ENCODE peak calls at places on chromosome 7, in seven cellular contexts. Y is GM13976, M is esophagus squamous epithelium, O is IMR-90, J is AG09319, G is MCF 10A, H is suprapubic skin. S is an unnamed sample.

GRCh38 chr7:22581099-22581498 is 81.1 kb upstream of the STEAP1B start:
- DNase-seq in Y (no peak), M (no peak), O (no peak), J (no peak), G (no peak), H (no peak), S (no peak)

GRCh38 chr7:152354061-152354460 is 81.7 kb downstream of the KMT2C start:
- DNase-seq in Y (no peak), M (no peak), O (peak; percentile 73), J (no peak), G (no peak), H (no peak), S (no peak)

GRCh38 chr7:3309140-3309539 is 8.1 kb downstream of the SDK1 start:
- DNase-seq in Y (no peak), M (no peak), O (peak; percentile 22), J (no peak), G (peak; percentile 55), H (no peak), S (no peak)

GRCh38 chr7:136403591-136403990 is 426.4 kb upstream of the MTPN start:
- DNase-seq in Y (no peak), M (no peak), O (no peak), J (no peak), G (no peak), H (no peak), S (no peak)

GRCh38 chr7:40015790-40016296 is 65.8 kb downstream of the CDK13 start:
- DNase-seq in Y (peak; percentile 47), M (no peak), O (peak; percentile 35), J (no peak), G (peak; percentile 12), H (no peak), S (no peak)

GRCh38 chr7:101174322-101174854 is 5.7 kb downstream of the NAT16 start:
- DNase-seq in Y (no peak), M (no peak), O (no peak), J (no peak), G (no peak), H (no peak), S (no peak)

GRCh38 chr7:96589038-96589437 is 120.6 kb downstream of the SEM1 start:
- DNase-seq in Y (no peak), M (no peak), O (no peak), J (no peak), G (peak; percentile 33), H (no peak), S (no peak)

GRCh38 chr7:101817031-101817929 is at the start of gene CUX1:
- DNase-seq in Y (peak; percentile 51), M (no peak), O (no peak), J (no peak), G (peak; percentile 38), H (no peak), S (no peak)

GRCh38 chr7:77799078-77799964 is 748 bp downstream of the PHTF2 start:
- DNase-seq in Y (peak; percentile 32), M (no peak), O (peak; percentile 35), J (no peak), G (peak; percentile 36), H (peak; percentile 77), S (peak; percentile 75)

GRCh38 chr7:5553298-5553877 is 129.8 kb upstream of the TNRC18 start:
- DNase-seq in Y (no peak), M (no peak), O (no peak), J (no peak), G (peak; percentile 38), H (no peak), S (no peak)

GRCh38 chr7:45402480-45403218 is 171.5 kb upstream of the ADCY1 start:
- DNase-seq in Y (no peak), M (no peak), O (peak; percentile 31), J (peak; percentile 54), G (peak; percentile 71), H (no peak), S (no peak)

GRCh38 chr7:16167531-16167930 is 253.8 kb downstream of the CRPPA start:
- DNase-seq in Y (no peak), M (no peak), O (no peak), J (no peak), G (no peak), H (no peak), S (no peak)

GRCh38 chr7:25430200-25430953 is 202.1 kb upstream of the NPVF start:
- DNase-seq in Y (no peak), M (no peak), O (no peak), J (no peak), G (no peak), H (no peak), S (no peak)

GRCh38 chr7:69620063-69620462 is 21.8 kb downstream of the AUTS2 start:
- DNase-seq in Y (no peak), M (no peak), O (no peak), J (no peak), G (no peak), H (no peak), S (no peak)

GRCh38 chr7:127447326-127447945 is 54.9 kb upstream of the ZNF800 start:
- DNase-seq in Y (peak; percentile 64), M (no peak), O (peak; percentile 60), J (peak; percentile 4), G (peak; percentile 25), H (no peak), S (no peak)

DNA sequence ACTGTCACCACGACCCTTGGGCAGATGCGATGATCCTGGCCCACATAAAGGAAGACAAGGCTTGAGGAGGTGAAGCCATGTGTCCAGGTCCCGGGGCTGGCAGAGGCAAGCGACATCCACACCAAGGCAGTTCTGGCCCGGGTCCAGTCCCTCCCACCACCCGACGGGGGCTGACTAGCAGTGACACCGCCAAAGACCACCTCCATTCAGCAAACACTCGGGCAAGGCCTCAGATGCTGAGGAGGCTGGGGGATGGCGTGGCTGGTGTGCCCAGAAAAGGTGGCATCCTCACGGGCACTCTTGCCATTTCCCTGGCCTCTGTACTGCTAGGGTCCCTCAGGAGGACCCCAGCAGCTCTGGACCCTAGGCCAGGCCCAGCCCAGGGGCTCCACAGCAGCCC is 219.0 kb downstream of the ELFN1 start:
- DNase-seq in Y (no peak), M (no peak), O (no peak), J (no peak), G (no peak), H (no peak), S (no peak)
- TF ChIP-seq CTCF in Y (no peak), M (no peak), O (no peak), J (no peak), G (no peak), H (no peak), S (no peak)

GRCh38 chr7:76069238-76069638 is 21.3 kb downstream of the MDH2 start:
- DNase-seq in Y (peak; percentile 30), M (no peak), O (peak; percentile 97), J (peak; percentile 85), G (peak; percentile 97), H (peak; percentile 80), S (no peak)
- TF ChIP-seq CTCF in Y (no peak), M (no peak), O (peak; percentile 62), J (peak; percentile 42), G (peak; percentile 43), H (peak; percentile 38), S (peak; percentile 22)

GRCh38 chr7:36311539-36311938 is 78.1 kb upstream of the ANLN start:
- DNase-seq in Y (no peak), M (no peak), O (no peak), J (no peak), G (no peak), H (no peak), S (no peak)

GRCh38 chr7:36313607-36314006 is 76.1 kb upstream of the ANLN start:
- DNase-seq in Y (no peak), M (no peak), O (no peak), J (no peak), G (no peak), H (no peak), S (no peak)

GRCh38 chr7:36310897-36311296 is 78.8 kb upstream of the ANLN start:
- DNase-seq in Y (no peak), M (no peak), O (no peak), J (no peak), G (no peak), H (peak; percentile 40), S (peak; percentile 48)

GRCh38 chr7:36312915-36313334 is 76.7 kb upstream of the ANLN start:
- DNase-seq in Y (no peak), M (no peak), O (no peak), J (no peak), G (no peak), H (no peak), S (no peak)

DNA sequence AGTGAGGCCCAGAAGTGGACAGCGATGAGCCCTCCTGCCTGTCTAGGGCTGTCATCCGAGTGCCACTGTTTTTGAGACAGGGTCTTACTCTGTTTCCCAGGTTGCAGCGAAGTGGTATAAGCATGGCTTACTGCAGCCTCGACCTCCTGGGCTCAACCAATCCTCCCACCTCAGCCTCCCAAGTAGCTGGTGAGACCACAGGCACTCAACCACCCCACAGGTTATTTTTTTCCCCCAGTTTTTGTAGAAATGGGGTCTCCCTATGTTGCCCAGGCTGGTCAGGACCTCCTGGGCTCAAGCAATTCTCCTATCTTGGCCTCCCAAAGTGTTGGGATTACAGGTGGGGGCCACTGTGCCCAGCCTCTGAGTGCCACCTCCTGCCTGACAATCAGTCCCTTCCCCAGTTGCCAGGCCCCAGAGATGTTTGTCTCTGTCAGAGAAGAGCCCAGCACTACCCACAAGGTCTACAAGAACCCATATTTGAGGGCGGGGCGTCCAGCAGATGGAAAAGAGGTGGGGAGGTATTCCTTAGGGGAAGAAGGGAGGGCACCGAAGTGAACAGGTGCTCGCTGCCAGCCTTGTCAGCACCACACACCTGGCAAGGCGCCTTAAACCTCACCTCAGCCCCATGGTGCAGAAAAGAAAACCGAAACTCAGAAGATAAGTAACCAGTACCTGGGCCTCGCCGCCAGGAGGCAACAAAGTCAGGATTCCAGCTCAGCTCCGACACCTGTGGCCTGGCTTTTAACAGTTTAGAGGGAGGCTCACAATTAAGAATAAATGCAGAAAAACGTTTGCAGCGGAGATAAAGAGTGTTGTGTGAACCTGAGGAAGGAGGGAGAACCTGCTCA is 77.4 kb upstream of the ANLN start:
- DNase-seq in Y (no peak), M (no peak), O (no peak), J (no peak), G (peak; percentile 74), H (peak; percentile 48), S (no peak)
- TF ChIP-seq CTCF in Y (no peak), M (peak; percentile 47), O (no peak), J (no peak), G (peak; percentile 41), H (peak; percentile 44), S (peak; percentile 59)

GRCh38 chr7:72336887-72337821 is 75.0 kb downstream of the CALN1 start:
- DNase-seq in Y (peak; percentile 32), M (no peak), O (no peak), J (no peak), G (no peak), H (no peak), S (no peak)
- TF ChIP-seq CTCF in Y (no peak), M (no peak), O (no peak), J (no peak), G (no peak), H (no peak), S (no peak)

GRCh38 chr7:1192171-1192676 is 32.2 kb upstream of the ZFAND2A start:
- DNase-seq in Y (no peak), M (no peak), O (peak; percentile 95), J (peak; percentile 16), G (peak; percentile 63), H (no peak), S (no peak)

GRCh38 chr7:1197997-1198632 is 34.6 kb upstream of the UNCX start:
- DNase-seq in Y (no peak), M (no peak), O (peak; percentile 94), J (peak; percentile 44), G (peak; percentile 60), H (no peak), S (no peak)

GRCh38 chr7:1189986-1190772 is 30.2 kb upstream of the ZFAND2A start:
- DNase-seq in Y (no peak), M (no peak), O (no peak), J (no peak), G (no peak), H (no peak), S (no peak)

GRCh38 chr7:1196950-1197349 is 35.7 kb upstream of the UNCX start:
- DNase-seq in Y (no peak), M (no peak), O (no peak), J (no peak), G (no peak), H (no peak), S (no peak)

GRCh38 chr7:1193593-1194424 is 33.8 kb upstream of the ZFAND2A start:
- DNase-seq in Y (no peak), M (no peak), O (peak; percentile 39), J (no peak), G (peak; percentile 67), H (no peak), S (no peak)
- TF ChIP-seq CTCF in Y (no peak), M (peak; percentile 28), O (peak; percentile 61), J (peak; percentile 57), G (peak; percentile 78), H (peak; percentile 34), S (peak; percentile 52)

S was measured in type B pancreatic cell.